ENCODE peak calls at places on chromosomes 6 and 20, in five cellular contexts. One of them, this sample, is unnamed.

GRCh38 chr6:15519681-15520080 is 143.1 kb downstream of the DTNBP1 start:
- DNase-seq in HepG2: no peak
- DNase-seq in SK-N-SH: no peak
- DNase-seq in GM12878: no peak
- DNase-seq in HCT116: no peak
- DNase-seq in this sample: no peak

GRCh38 chr6:28489366-28490190 is 26.0 kb downstream of the GPX6 start:
- DNase-seq in HCT116: peak
- DNase-seq in SK-N-SH: peak
- DNase-seq in GM12878: peak
- DNase-seq in HepG2: peak
- DNase-seq in this sample: no peak

GRCh38 chr6:165704001-165704748 is 41.1 kb upstream of the PDE10A start:
- DNase-seq in SK-N-SH: no peak
- DNase-seq in GM12878: no peak
- DNase-seq in HepG2: no peak
- DNase-seq in HCT116: no peak
- DNase-seq in this sample: no peak

GRCh38 chr6:54690596-54690995 is 156.0 kb upstream of the FAM83B start:
- DNase-seq in HepG2: no peak
- DNase-seq in HCT116: no peak
- DNase-seq in GM12878: no peak
- DNase-seq in SK-N-SH: no peak
- DNase-seq in this sample: no peak

GRCh38 chr6:82145926-82146452 is 101.6 kb downstream of the IBTK start:
- DNase-seq in HCT116: no peak
- DNase-seq in HepG2: no peak
- DNase-seq in GM12878: no peak
- DNase-seq in SK-N-SH: no peak
- DNase-seq in this sample: no peak

GRCh38 chr6:6676910-6677441 is 88.5 kb downstream of the LY86 start:
- DNase-seq in HepG2: peak
- DNase-seq in SK-N-SH: peak
- DNase-seq in HCT116: peak
- DNase-seq in GM12878: peak
- DNase-seq in this sample: peak

GRCh38 chr20:25864326-25864970 is 167.8 kb upstream of the ZNF337 start:
- DNase-seq in HepG2: no peak
- DNase-seq in HCT116: no peak
- DNase-seq in GM12878: no peak
- DNase-seq in SK-N-SH: no peak
- DNase-seq in this sample: no peak

GRCh38 chr6:165769884-165770283 is 106.8 kb upstream of the PDE10A start:
- DNase-seq in HCT116: no peak
- DNase-seq in HepG2: no peak
- DNase-seq in GM12878: no peak
- DNase-seq in SK-N-SH: no peak
- DNase-seq in this sample: no peak

GRCh38 chr6:100493206-100493888 is 28.6 kb upstream of the SIM1 start:
- DNase-seq in HCT116: no peak
- DNase-seq in SK-N-SH: no peak
- DNase-seq in GM12878: no peak
- DNase-seq in HepG2: no peak
- DNase-seq in this sample: peak

GRCh38 chr6:88760091-88760490 is 203.3 kb downstream of the RNGTT start:
- DNase-seq in SK-N-SH: no peak
- DNase-seq in GM12878: no peak
- DNase-seq in HCT116: no peak
- DNase-seq in HepG2: no peak
- DNase-seq in this sample: no peak

GRCh38 chr20:48523191-48523757 is 304.5 kb downstream of the PREX1 start:
- DNase-seq in SK-N-SH: peak
- DNase-seq in HCT116: peak
- DNase-seq in GM12878: no peak
- DNase-seq in HepG2: peak
- DNase-seq in this sample: peak

GRCh38 chr6:4459032-4459431 is 317.2 kb upstream of the CDYL start:
- DNase-seq in GM12878: no peak
- DNase-seq in HCT116: no peak
- DNase-seq in HepG2: peak
- DNase-seq in SK-N-SH: no peak
- DNase-seq in this sample: no peak

GRCh38 chr20:58981564-58982364 is 708 bp downstream of the NELFCD start:
- DNase-seq in HCT116: no peak
- DNase-seq in SK-N-SH: peak
- DNase-seq in HepG2: peak
- DNase-seq in GM12878: no peak
- DNase-seq in this sample: no peak

GRCh38 chr6:130847546-130847945 is 20.3 kb downstream of the SMLR1 start:
- DNase-seq in HepG2: no peak
- DNase-seq in HCT116: no peak
- DNase-seq in GM12878: no peak
- DNase-seq in SK-N-SH: no peak
- DNase-seq in this sample: no peak

GRCh38 chr20:39885975-39886649 is 802.9 kb downstream of the MAFB start:
- DNase-seq in HepG2: peak
- DNase-seq in SK-N-SH: peak
- DNase-seq in GM12878: no peak
- DNase-seq in HCT116: no peak
- DNase-seq in this sample: peak

GRCh38 chr6:18263561-18264337 is 581 bp downstream of the DEK start:
- DNase-seq in HCT116: no peak
- DNase-seq in HepG2: no peak
- DNase-seq in SK-N-SH: peak
- DNase-seq in GM12878: no peak
- DNase-seq in this sample: peak

GRCh38 chr20:33343521-33343920 is 57.8 kb downstream of the CDK5RAP1 start:
- DNase-seq in HCT116: no peak
- DNase-seq in SK-N-SH: no peak
- DNase-seq in HepG2: no peak
- DNase-seq in GM12878: no peak
- DNase-seq in this sample: no peak

GRCh38 chr20:62561948-62562347 is 80.4 kb upstream of the SLCO4A1 start:
- DNase-seq in HepG2: no peak
- DNase-seq in SK-N-SH: no peak
- DNase-seq in GM12878: no peak
- DNase-seq in HCT116: no peak
- DNase-seq in this sample: no peak

GRCh38 chr6:85008311-85009015 is 244.1 kb upstream of the TBX18 start:
- DNase-seq in HepG2: no peak
- DNase-seq in GM12878: no peak
- DNase-seq in SK-N-SH: no peak
- DNase-seq in HCT116: no peak
- DNase-seq in this sample: no peak

GRCh38 chr6:101393291-101394251 is at the start of gene GRIK2:
- DNase-seq in HCT116: no peak
- DNase-seq in SK-N-SH: peak
- DNase-seq in GM12878: no peak
- DNase-seq in HepG2: no peak
- DNase-seq in this sample: peak

GRCh38 chr6:13303668-13304017 is 24.7 kb downstream of the TBC1D7 start:
- DNase-seq in SK-N-SH: no peak
- DNase-seq in HepG2: no peak
- DNase-seq in GM12878: peak
- DNase-seq in HCT116: no peak
- DNase-seq in this sample: no peak

GRCh38 chr20:38290829-38291581 is 13.0 kb upstream of the BPI start:
- DNase-seq in SK-N-SH: peak
- DNase-seq in HepG2: peak
- DNase-seq in HCT116: no peak
- DNase-seq in GM12878: no peak
- DNase-seq in this sample: no peak

GRCh38 chr20:24742989-24743388 is 206.1 kb upstream of the CST7 start:
- DNase-seq in SK-N-SH: no peak
- DNase-seq in HCT116: no peak
- DNase-seq in HepG2: no peak
- DNase-seq in GM12878: no peak
- DNase-seq in this sample: no peak

GRCh38 chr20:47950103-47950502 is 164.8 kb upstream of the SULF2 start:
- DNase-seq in SK-N-SH: peak
- DNase-seq in HCT116: no peak
- DNase-seq in HepG2: no peak
- DNase-seq in GM12878: no peak
- DNase-seq in this sample: peak

GRCh38 chr6:157228421-157229218 is 94.7 kb downstream of the TMEM242 start:
- DNase-seq in HCT116: no peak
- DNase-seq in HepG2: no peak
- DNase-seq in GM12878: no peak
- DNase-seq in SK-N-SH: peak
- DNase-seq in this sample: no peak

GRCh38 chr6:156109713-156110112 is 654.1 kb upstream of the NOX3 start:
- DNase-seq in HepG2: no peak
- DNase-seq in HCT116: no peak
- DNase-seq in GM12878: no peak
- DNase-seq in SK-N-SH: no peak
- DNase-seq in this sample: no peak
- TF ChIP-seq JUND in HepG2: no peak
- TF ChIP-seq JUND in HCT116: no peak
- TF ChIP-seq JUND in GM12878: no peak
- TF ChIP-seq JUND in SK-N-SH: no peak
- TF ChIP-seq JUND in this sample: no peak

DNA sequence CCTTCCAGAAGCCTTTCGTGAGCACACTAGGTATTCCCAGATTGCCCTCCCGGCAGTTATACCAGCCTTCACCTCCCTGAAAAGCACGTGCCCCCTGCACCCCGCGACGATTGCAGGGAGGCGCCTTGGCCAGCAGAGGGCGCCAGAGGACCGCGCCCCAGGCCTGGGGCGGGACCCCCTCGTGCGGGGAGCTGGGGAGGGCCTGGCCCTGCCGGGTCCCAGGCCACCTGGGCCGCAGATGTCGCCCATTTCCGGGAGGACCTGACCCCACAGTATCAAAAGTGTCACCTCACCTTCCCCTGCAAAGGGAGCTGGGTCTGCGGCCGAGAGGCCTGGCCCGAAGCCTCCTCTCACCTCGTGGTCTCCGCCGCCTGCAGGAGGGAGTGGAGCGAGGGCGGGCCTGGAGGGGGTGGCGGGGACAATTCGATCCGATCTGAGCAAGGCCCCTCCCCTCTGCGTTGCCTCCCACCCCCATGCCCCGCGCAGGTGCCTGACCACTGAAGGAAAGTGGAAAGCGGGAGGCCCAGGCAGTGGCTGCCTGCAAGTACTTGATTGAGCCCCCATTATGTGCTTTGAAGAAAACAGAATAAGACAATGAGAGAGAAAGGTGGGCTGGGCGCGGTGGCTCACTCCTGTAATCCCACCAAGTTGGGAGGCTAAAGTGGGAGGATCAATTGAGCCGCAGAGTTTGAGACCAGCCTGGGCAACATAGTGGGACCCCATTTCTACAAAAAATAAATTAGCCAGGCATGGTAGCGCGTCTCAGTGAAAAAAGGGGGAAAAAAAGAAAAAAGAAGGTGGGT is 3.5 kb upstream of the SNAI1 start:
- DNase-seq in HCT116: peak
- DNase-seq in GM12878: no peak
- DNase-seq in HepG2: peak
- DNase-seq in SK-N-SH: peak
- DNase-seq in this sample: peak
- TF ChIP-seq JUND in HCT116: no peak
- TF ChIP-seq JUND in GM12878: no peak
- TF ChIP-seq JUND in HepG2: peak
- TF ChIP-seq JUND in SK-N-SH: no peak
- TF ChIP-seq JUND in this sample: no peak

GRCh38 chr6:22236626-22237414 is 60.0 kb downstream of the PRL start:
- DNase-seq in SK-N-SH: no peak
- DNase-seq in HepG2: no peak
- DNase-seq in HCT116: no peak
- DNase-seq in GM12878: no peak
- DNase-seq in this sample: peak
- TF ChIP-seq JUND in SK-N-SH: peak
- TF ChIP-seq JUND in HepG2: no peak
- TF ChIP-seq JUND in HCT116: no peak
- TF ChIP-seq JUND in GM12878: no peak
- TF ChIP-seq JUND in this sample: no peak

DNA sequence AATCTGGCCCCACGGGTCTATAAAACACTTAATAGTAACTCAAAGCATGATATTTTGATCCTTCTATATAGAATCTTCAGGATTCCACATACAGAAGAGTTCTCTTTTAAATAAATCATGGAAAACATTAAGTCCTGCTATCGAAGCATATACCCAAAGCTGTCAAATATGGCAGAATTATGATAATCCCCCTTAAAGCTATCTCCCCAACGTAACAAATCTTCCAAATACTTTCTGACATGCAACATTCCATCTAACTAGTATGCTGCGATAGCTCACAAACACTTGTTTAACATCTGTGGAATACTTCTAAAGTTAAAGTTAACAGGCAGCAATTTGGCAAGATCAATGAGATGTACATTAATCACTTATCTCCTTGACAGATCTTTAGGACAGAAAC is 371.0 kb upstream of the RUNX2 start:
- DNase-seq in HCT116: no peak
- DNase-seq in SK-N-SH: no peak
- DNase-seq in GM12878: no peak
- DNase-seq in HepG2: no peak
- DNase-seq in this sample: no peak
- TF ChIP-seq JUND in HCT116: no peak
- TF ChIP-seq JUND in SK-N-SH: no peak
- TF ChIP-seq JUND in GM12878: no peak
- TF ChIP-seq JUND in HepG2: no peak
- TF ChIP-seq JUND in this sample: no peak

GRCh38 chr6:159117031-159117430 is 52.2 kb upstream of the FNDC1 start:
- DNase-seq in HCT116: no peak
- DNase-seq in GM12878: no peak
- DNase-seq in HepG2: no peak
- DNase-seq in SK-N-SH: no peak
- DNase-seq in this sample: no peak
- TF ChIP-seq JUND in HCT116: no peak
- TF ChIP-seq JUND in GM12878: no peak
- TF ChIP-seq JUND in HepG2: no peak
- TF ChIP-seq JUND in SK-N-SH: no peak
- TF ChIP-seq JUND in this sample: no peak

DNA sequence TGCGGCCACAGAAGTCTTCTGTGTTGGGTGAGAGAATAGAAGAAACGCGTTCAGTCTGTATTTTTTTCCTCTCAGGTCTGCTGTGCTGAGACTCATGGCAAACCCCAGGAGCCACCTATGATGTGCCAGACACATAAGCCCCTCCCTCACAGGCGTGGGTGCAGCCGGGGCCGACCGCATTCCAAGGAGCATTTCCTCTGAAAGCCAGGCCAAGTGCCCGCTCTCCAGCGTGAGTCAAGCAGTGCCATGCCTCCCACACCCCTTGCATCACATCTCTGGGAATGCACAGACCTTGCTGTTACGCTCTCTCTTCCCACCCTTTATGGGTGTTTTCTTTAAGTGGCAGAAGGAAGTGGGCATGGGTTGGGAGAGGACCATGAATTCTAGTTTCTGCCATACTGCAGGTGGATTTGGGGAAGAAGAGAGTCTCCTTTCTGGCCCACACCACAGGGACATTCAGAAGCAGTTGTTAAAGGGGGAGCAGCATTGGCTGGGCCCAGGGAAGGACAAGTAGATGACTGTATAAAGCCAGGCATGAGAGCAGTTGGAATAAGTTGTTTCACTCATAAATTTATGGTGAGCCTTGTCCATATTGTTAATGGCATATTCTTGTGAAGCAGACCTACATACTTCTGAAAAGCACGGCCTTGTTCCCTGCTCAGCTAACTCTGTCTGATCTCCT is 37.1 kb upstream of the TFAP2A start:
- DNase-seq in SK-N-SH: no peak
- DNase-seq in GM12878: no peak
- DNase-seq in HepG2: no peak
- DNase-seq in HCT116: peak
- DNase-seq in this sample: no peak
- TF ChIP-seq JUND in SK-N-SH: peak
- TF ChIP-seq JUND in GM12878: no peak
- TF ChIP-seq JUND in HepG2: no peak
- TF ChIP-seq JUND in HCT116: peak
- TF ChIP-seq JUND in this sample: no peak

This sample was measured in T47D.